ENCODE peak calls at places on chromosomes 2 and 18, in five cellular contexts. G, O, X, F and L are unnamed samples.

GRCh38 chr18:58125183-58125582 is 81.2 kb downstream of the NEDD4L start:
- DNase-seq in G (no peak), O (no peak), X (no peak), F (no peak), L (no peak)

GRCh38 chr2:215171826-215172225 is 33.4 kb upstream of the ABCA12 start:
- DNase-seq in G (no peak), O (no peak), X (no peak), F (no peak), L (no peak)

GRCh38 chr2:46812381-46813024 is 103.1 kb downstream of the MCFD2 start:
- DNase-seq in G (peak), O (no peak), X (no peak), F (peak), L (no peak)

GRCh38 chr2:207251573-207252192 is 85.9 kb upstream of the KLF7 start:
- DNase-seq in G (no peak), O (no peak), X (no peak), F (no peak), L (peak)

GRCh38 chr2:110807520-110807919 is 75.1 kb downstream of the ACOXL start:
- DNase-seq in G (no peak), O (no peak), X (peak), F (no peak), L (no peak)

GRCh38 chr2:29336741-29337340 is 221.6 kb downstream of the CLIP4 start:
- DNase-seq in G (no peak), O (no peak), X (no peak), F (no peak), L (no peak)

GRCh38 chr2:135785032-135785431 is 43.4 kb downstream of the UBXN4 start:
- DNase-seq in G (no peak), O (no peak), X (no peak), F (no peak), L (no peak)

GRCh38 chr2:218582085-218582484 is 13.4 kb downstream of the CNOT9 start:
- DNase-seq in G (no peak), O (no peak), X (peak), F (no peak), L (peak)

GRCh38 chr2:215022418-215022817 is 116.0 kb downstream of the ABCA12 start:
- DNase-seq in G (no peak), O (no peak), X (peak), F (no peak), L (no peak)

GRCh38 chr2:237904806-237905599 is 45.6 kb downstream of the RAMP1 start:
- DNase-seq in G (peak), O (no peak), X (no peak), F (no peak), L (no peak)

GRCh38 chr2:216819766-216820165 is 40.1 kb downstream of the TNP1 start:
- DNase-seq in G (no peak), O (no peak), X (no peak), F (no peak), L (no peak)

GRCh38 chr2:204725693-204726092 is 180.4 kb downstream of the PARD3B start:
- DNase-seq in G (no peak), O (no peak), X (no peak), F (no peak), L (no peak)

GRCh38 chr2:42503291-42503690 is 9.5 kb upstream of the KCNG3 start:
- DNase-seq in G (no peak), O (no peak), X (no peak), F (no peak), L (no peak)

GRCh38 chr18:10015941-10016819 is 102.4 kb downstream of the VAPA start:
- DNase-seq in G (no peak), O (peak), X (peak), F (no peak), L (no peak)

GRCh38 chr18:74512321-74513053 is 16.3 kb downstream of the CNDP2 start:
- DNase-seq in G (peak), O (no peak), X (no peak), F (no peak), L (no peak)

GRCh38 chr18:76658627-76659026 is 163.6 kb upstream of the ZNF516 start:
- DNase-seq in G (no peak), O (no peak), X (no peak), F (peak), L (no peak)

GRCh38 chr2:133658020-133658903 is 90.0 kb upstream of the NCKAP5 start:
- DNase-seq in G (no peak), O (no peak), X (peak), F (no peak), L (no peak)

GRCh38 chr18:35186491-35187034 is 54.3 kb upstream of the ZNF397 start:
- DNase-seq in G (no peak), O (no peak), X (no peak), F (no peak), L (no peak)

GRCh38 chr2:20619624-20620024 is 31.3 kb downstream of the HS1BP3 start:
- DNase-seq in G (no peak), O (no peak), X (no peak), F (no peak), L (no peak)

GRCh38 chr18:65768379-65768778 is 17.6 kb downstream of the CDH7 start:
- DNase-seq in G (no peak), O (no peak), X (no peak), F (no peak), L (no peak)

GRCh38 chr2:23414876-23415275 is 29.9 kb downstream of the KLHL29 start:
- DNase-seq in G (no peak), O (no peak), X (no peak), F (peak), L (no peak)

GRCh38 chr2:162261032-162261945 is 18.0 kb upstream of the FAP start:
- DNase-seq in G (no peak), O (peak), X (no peak), F (no peak), L (no peak)

GRCh38 chr18:38077219-38077618 is 511.6 kb upstream of the CELF4 start:
- DNase-seq in G (no peak), O (no peak), X (no peak), F (no peak), L (no peak)

GRCh38 chr2:68447118-68447517 is 20.0 kb downstream of the FBXO48 start:
- DNase-seq in G (no peak), O (no peak), X (no peak), F (no peak), L (no peak)

GRCh38 chr2:189570565-189570964 is 10.0 kb downstream of the SLC40A1 start:
- DNase-seq in G (no peak), O (no peak), X (peak), F (no peak), L (no peak)

GRCh38 chr2:61928816-61929471 is 23.5 kb downstream of the COMMD1 start:
- DNase-seq in G (no peak), O (no peak), X (peak), F (no peak), L (no peak)

GRCh38 chr2:29238497-29238896 is 123.3 kb downstream of the CLIP4 start:
- DNase-seq in G (no peak), O (peak), X (no peak), F (peak), L (no peak)

GRCh38 chr18:61972389-61973264 is 79.8 kb upstream of the RNF152 start:
- DNase-seq in G (no peak), O (peak), X (no peak), F (no peak), L (no peak)

GRCh38 chr2:222884114-222884764 is 23.4 kb downstream of the ACSL3 start:
- DNase-seq in G (no peak), O (no peak), X (no peak), F (no peak), L (no peak)

GRCh38 chr2:30026091-30027055 is 105.0 kb upstream of the ALK start:
- DNase-seq in G (peak), O (no peak), X (peak), F (peak), L (no peak)

GRCh38 chr2:44524347-44524926 is 162.7 kb downstream of the CAMKMT start:
- DNase-seq in G (no peak), O (no peak), X (no peak), F (no peak), L (no peak)

GRCh38 chr2:26617259-26618083 is 23.7 kb downstream of the CIB4 start:
- DNase-seq in G (no peak), O (no peak), X (no peak), F (no peak), L (no peak)